ENCODE peak calls at places on chromosomes 13 and 19, in ten cellular contexts. Z is GM13977, U is cardiac fibroblast, J is BE2C, L is heart right ventricle, N is left lung, Y is hepatocyte, A is esophagus squamous epithelium, K is testis, C is A549. V is an unnamed sample.

GRCh38 chr19:31350693-31351211 is 1.5 kb upstream of the TSHZ3 start:
- DNase-seq in Z (peak; percentile 36), U (peak; percentile 48), J (peak; percentile 65), L (peak; percentile 65), N (peak; percentile 49), Y (peak; percentile 81), A (no peak), K (peak; percentile 61), C (peak; percentile 24), V (no peak)

GRCh38 chr19:32351807-32352630 is 6.6 kb downstream of the ZNF507 start:
- DNase-seq in Z (no peak), U (peak; percentile 63), J (no peak), L (no peak), N (no peak), Y (no peak), A (no peak), K (no peak), C (no peak), V (no peak)

GRCh38 chr13:99693812-99694211 is 192.5 kb downstream of the TM9SF2 start:
- DNase-seq in Z (no peak), U (no peak), J (no peak), L (no peak), N (no peak), Y (no peak), A (no peak), K (no peak), C (no peak), V (no peak)

GRCh38 chr19:11151181-11151580 is 4.4 kb downstream of the SPC24 start:
- DNase-seq in Z (no peak), U (peak; percentile 29), J (no peak), L (peak; percentile 55), N (no peak), Y (no peak), A (no peak), K (peak; percentile 67), C (no peak), V (no peak)

GRCh38 chr19:28103916-28104315 is 1109.0 kb downstream of the UQCRFS1 start:
- DNase-seq in Z (no peak), U (no peak), J (no peak), L (no peak), N (no peak), Y (no peak), A (no peak), K (no peak), C (no peak), V (no peak)

GRCh38 chr13:21216332-21216731 is 39.9 kb downstream of the MRPL57 start:
- DNase-seq in Z (no peak), U (no peak), J (no peak), L (no peak), N (no peak), Y (no peak), A (no peak), K (no peak), C (no peak), V (no peak)

GRCh38 chr19:8610041-8610927 is at the start of gene ADAMTS10:
- DNase-seq in Z (peak; percentile 72), U (peak; percentile 58), J (no peak), L (no peak), N (no peak), Y (peak; percentile 71), A (no peak), K (no peak), C (no peak), V (no peak)

GRCh38 chr19:40629346-40629745 is 28.2 kb downstream of the LTBP4 start:
- DNase-seq in Z (no peak), U (no peak), J (no peak), L (no peak), N (no peak), Y (no peak), A (no peak), K (no peak), C (no peak), V (no peak)

GRCh38 chr19:55322495-55322894 is 2.6 kb downstream of the TMEM150B start:
- DNase-seq in Z (no peak), U (no peak), J (no peak), L (no peak), N (no peak), Y (peak; percentile 59), A (no peak), K (no peak), C (no peak), V (no peak)

GRCh38 chr19:6030214-6030507 is 52.2 kb upstream of the RANBP3 start:
- DNase-seq in Z (no peak), U (peak; percentile 89), J (no peak), L (no peak), N (peak; percentile 14), Y (no peak), A (no peak), K (peak; percentile 4), C (no peak), V (no peak)

DNA sequence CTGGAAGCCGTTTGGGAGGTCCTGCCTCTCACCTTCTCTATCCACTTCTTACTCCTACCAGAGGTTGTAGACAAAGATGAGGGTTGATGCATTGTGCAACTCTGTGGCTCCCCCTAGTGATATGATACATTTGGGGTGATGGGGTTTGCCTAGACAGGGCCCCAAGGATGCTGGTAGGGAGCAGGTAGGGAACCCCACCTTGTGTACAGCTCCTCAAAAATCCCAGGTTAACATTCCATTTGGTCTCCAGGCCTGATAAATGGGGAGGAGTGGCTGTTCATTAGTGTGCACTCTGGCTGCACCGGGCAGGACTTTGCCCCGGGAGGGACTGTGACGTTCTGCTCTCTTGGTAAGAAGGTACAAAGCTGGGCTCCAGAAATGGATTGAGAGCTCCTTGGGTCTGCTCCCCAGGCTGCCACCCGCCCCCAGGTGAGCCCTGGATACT is 19.2 kb downstream of the SIGLEC8 start:
- DNase-seq in Z (peak; percentile 51), U (peak; percentile 3), J (no peak), L (no peak), N (no peak), Y (no peak), A (no peak), K (no peak), C (no peak), V (peak; percentile 52)
- TF ChIP-seq CTCF in Z (peak; percentile 75), U (peak; percentile 36), J (peak; percentile 45), L (peak; percentile 34), N (no peak), Y (peak; percentile 30), A (peak; percentile 33), K (no peak), C (no peak), V (peak; percentile 33)

DNA sequence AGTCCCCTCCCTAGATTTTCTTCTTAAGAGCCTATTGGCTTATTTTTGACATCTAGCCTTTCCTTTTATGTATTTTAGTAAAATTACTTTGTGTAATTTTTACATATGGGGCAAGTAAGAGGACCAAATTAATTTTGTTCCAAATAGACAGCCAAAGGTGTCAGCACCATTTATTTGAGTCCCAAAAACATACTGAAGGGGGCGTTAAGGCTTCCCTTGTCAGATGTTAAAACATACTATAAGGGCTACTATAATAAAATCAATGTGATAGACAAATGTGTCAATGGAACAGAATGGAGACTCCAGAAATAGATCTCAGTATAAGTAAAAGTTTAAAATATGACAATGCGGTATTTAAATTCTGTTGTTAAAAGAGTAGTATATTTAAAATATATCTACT is 133.6 kb downstream of the MTUS2 start:
- DNase-seq in Z (no peak), U (no peak), J (no peak), L (no peak), N (no peak), Y (no peak), A (no peak), K (no peak), C (no peak), V (no peak)
- TF ChIP-seq CTCF in Z (no peak), U (no peak), J (peak; percentile 15), L (no peak), N (no peak), Y (no peak), A (no peak), K (no peak), C (no peak), V (no peak)

DNA sequence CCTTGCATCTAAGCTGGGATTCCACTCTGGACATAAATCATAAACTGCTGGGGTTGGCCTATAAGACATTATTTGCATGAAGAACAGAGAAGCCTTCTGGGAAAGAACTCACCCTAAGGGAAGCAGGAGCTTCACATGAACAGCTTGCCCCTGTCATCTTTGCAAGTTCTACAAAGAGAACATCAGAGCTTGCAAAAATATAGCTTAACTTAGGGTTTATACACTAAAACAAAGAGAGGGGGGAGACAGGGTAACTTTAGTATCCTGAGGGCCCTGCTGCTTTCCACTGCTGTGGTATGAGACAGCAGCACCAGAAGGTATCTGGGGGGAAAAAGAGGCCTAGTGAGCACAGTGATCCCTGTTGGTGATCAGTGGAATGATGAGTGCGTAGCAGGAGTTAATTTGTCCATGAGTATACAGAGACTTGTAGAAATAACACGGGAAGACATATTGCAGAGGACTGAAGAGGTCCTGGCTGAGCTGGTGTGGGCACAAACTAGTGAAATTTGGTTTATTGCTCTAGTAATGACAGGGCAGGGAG is 116.1 kb upstream of the TSC22D1 start:
- DNase-seq in Z (no peak), U (no peak), J (no peak), L (no peak), N (no peak), Y (no peak), A (no peak), K (no peak), C (peak; percentile 53), V (no peak)
- TF ChIP-seq CTCF in Z (no peak), U (no peak), J (peak; percentile 20), L (no peak), N (no peak), Y (no peak), A (no peak), K (no peak), C (no peak), V (no peak)

GRCh38 chr19:52351512-52351911 is 15.5 kb downstream of the ZNF610 start:
- DNase-seq in Z (no peak), U (no peak), J (no peak), L (no peak), N (no peak), Y (no peak), A (no peak), K (no peak), C (no peak), V (no peak)
- TF ChIP-seq CTCF in Z (peak; percentile 5), U (no peak), J (no peak), L (no peak), N (no peak), Y (no peak), A (no peak), K (no peak), C (no peak), V (no peak)

DNA sequence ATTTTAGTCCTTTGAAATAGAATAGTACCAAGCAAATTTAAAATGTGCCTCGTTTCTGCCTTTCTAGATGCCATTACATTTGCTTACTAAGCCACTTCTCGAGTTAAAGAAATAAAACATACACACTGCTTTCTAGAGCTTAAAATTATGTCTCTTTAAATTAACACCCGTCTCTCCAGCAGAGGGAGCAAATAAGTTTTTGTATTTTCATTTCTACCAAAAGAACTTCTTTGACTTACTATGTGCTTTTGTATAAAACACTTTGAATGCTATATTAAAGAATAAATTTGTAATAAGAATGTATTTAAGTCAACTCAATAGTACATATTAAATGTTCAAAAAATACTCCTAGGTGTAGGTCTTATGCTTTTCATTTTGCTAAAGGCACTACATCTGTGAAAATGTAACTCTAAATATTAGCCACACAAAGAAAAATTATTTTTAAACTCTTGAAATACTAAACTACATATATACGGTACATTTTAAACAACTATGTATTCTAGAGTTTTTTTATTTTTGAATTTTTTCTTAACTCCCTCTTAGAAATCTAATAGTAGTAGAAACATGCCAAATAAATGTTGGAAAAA is 269.3 kb upstream of the MIR17HG start:
- DNase-seq in Z (peak; percentile 12), U (peak; percentile 3), J (no peak), L (no peak), N (no peak), Y (peak; percentile 20), A (no peak), K (no peak), C (peak; percentile 1), V (no peak)
- TF ChIP-seq CTCF in Z (peak; percentile 36), U (no peak), J (peak; percentile 48), L (peak; percentile 20), N (peak; percentile 24), Y (peak; percentile 53), A (no peak), K (peak; percentile 45), C (peak; percentile 30), V (no peak)